ENCODE peak calls at places on chromosomes 12 and 14, in five cellular contexts. H is fibroblast of lung, I is NT2/D1, R is aorta, Y is K562. G is an unnamed sample.
A peak's percentile ranks its signal among the peaks of the same experiment; 100 is the strongest.

GRCh38 chr14:98173291-98173690 is 1098.7 kb downstream of the BCL11B start:
- DNase-seq in H (no peak), I (peak; percentile 0), R (no peak), Y (no peak), G (no peak)

GRCh38 chr12:28110329-28110728 is 79.9 kb upstream of the CCDC91 start:
- DNase-seq in H (no peak), I (no peak), R (no peak), Y (no peak), G (no peak)

GRCh38 chr12:63922446-63922845 is 77.9 kb downstream of the SRGAP1 start:
- DNase-seq in H (peak; percentile 64), I (no peak), R (no peak), Y (no peak), G (no peak)

GRCh38 chr12:105167346-105167745 is 59.8 kb downstream of the WASHC4 start:
- DNase-seq in H (no peak), I (no peak), R (no peak), Y (no peak), G (no peak)

GRCh38 chr12:20625531-20625930 is 69.6 kb upstream of the SLCO1C1 start:
- DNase-seq in H (no peak), I (no peak), R (no peak), Y (no peak), G (no peak)

GRCh38 chr12:55673638-55674037 is 34.1 kb downstream of the ITGA7 start:
- DNase-seq in H (no peak), I (no peak), R (no peak), Y (no peak), G (no peak)

GRCh38 chr12:47509398-47509851 is 196.4 kb downstream of the RPAP3 start:
- DNase-seq in H (peak; percentile 86), I (no peak), R (no peak), Y (no peak), G (no peak)

GRCh38 chr12:101653503-101653902 is 43.9 kb upstream of the CHPT1 start:
- DNase-seq in H (no peak), I (no peak), R (no peak), Y (no peak), G (peak; percentile 31)

GRCh38 chr14:96249016-96249415 is 7.0 kb upstream of the BDKRB1 start:
- DNase-seq in H (peak; percentile 80), I (no peak), R (no peak), Y (no peak), G (no peak)

GRCh38 chr12:122830517-122831214 is 4.6 kb upstream of the HIP1R start:
- DNase-seq in H (peak; percentile 81), I (no peak), R (no peak), Y (peak; percentile 63), G (no peak)

GRCh38 chr12:49200882-49201594 is 12.2 kb upstream of the TUBA1A start:
- DNase-seq in H (peak; percentile 88), I (no peak), R (no peak), Y (peak; percentile 63), G (peak; percentile 26)

GRCh38 chr14:39682563-39682962 is 250.3 kb upstream of the FBXO33 start:
- DNase-seq in H (no peak), I (no peak), R (no peak), Y (no peak), G (no peak)

GRCh38 chr12:80662586-80662985 is 44.8 kb upstream of the MYF6 start:
- DNase-seq in H (no peak), I (no peak), R (no peak), Y (no peak), G (no peak)

GRCh38 chr14:105903971-105904370 is 377.6 kb downstream of the TMEM121 start:
- DNase-seq in H (no peak), I (no peak), R (no peak), Y (no peak), G (no peak)

GRCh38 chr14:105904379-105904778 is 378.0 kb downstream of the TMEM121 start:
- DNase-seq in H (no peak), I (no peak), R (no peak), Y (peak; percentile 1), G (no peak)

GRCh38 chr14:105901226-105901625 is 374.8 kb downstream of the TMEM121 start:
- DNase-seq in H (no peak), I (no peak), R (no peak), Y (peak; percentile 1), G (no peak)

GRCh38 chr14:105900398-105901160 is 374.2 kb downstream of the TMEM121 start:
- DNase-seq in H (no peak), I (no peak), R (no peak), Y (peak; percentile 2), G (no peak)

GRCh38 chr14:105902131-105902898 is 375.9 kb downstream of the TMEM121 start:
- DNase-seq in H (no peak), I (no peak), R (no peak), Y (no peak), G (no peak)
- H3K9me3 ChIP-seq in H (no peaks in the 10 kb centered on the region), I (no peaks in the 10 kb centered on the region), R (no peaks in the 10 kb centered on the region), Y (no peaks in the 10 kb centered on the region), G (no peaks in the 10 kb centered on the region)

DNA sequence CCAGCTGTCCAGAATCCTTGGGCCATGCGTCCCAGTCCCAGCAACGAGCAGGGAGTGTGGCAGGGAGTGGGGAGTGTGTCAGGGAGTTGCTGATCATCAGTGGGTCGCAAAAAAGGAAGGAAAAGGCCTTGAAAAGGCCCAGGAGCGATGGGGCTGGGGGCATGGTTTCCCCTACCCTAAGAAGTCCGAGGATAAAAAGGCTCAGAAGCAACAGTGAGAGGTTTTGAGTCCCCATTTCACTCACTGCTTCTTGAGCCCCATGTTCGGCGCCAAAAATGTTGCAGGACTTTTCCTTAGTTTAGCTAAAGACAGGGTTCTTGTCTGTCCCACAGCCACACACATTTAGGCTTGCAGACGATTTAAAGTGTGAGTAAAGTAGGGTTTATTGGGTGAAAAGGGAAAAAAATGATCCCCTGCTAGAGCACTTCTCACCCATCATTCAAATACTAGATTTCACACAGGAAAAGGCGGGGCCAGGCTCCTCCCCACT is 189.5 kb downstream of the KCNC2 start:
- DNase-seq in H (peak; percentile 1), I (no peak), R (no peak), Y (no peak), G (no peak)
- H3K9me3 ChIP-seq in H (no peaks in the 10 kb centered on the region), I (peaks cover 40% of the 10 kb centered on the region), R (peaks cover 9% of the 10 kb centered on the region), Y (no peaks in the 10 kb centered on the region), G (peaks cover 2% of the 10 kb centered on the region)

GRCh38 chr12:51891843-51892242 is 3.9 kb downstream of the ANKRD33 start:
- DNase-seq in H (no peak), I (no peak), R (no peak), Y (peak; percentile 63), G (no peak)
- H3K9me3 ChIP-seq in H (no peaks in the 10 kb centered on the region), I (no peaks in the 10 kb centered on the region), R (no peaks in the 10 kb centered on the region), Y (no peaks in the 10 kb centered on the region), G (no peaks in the 10 kb centered on the region)

DNA sequence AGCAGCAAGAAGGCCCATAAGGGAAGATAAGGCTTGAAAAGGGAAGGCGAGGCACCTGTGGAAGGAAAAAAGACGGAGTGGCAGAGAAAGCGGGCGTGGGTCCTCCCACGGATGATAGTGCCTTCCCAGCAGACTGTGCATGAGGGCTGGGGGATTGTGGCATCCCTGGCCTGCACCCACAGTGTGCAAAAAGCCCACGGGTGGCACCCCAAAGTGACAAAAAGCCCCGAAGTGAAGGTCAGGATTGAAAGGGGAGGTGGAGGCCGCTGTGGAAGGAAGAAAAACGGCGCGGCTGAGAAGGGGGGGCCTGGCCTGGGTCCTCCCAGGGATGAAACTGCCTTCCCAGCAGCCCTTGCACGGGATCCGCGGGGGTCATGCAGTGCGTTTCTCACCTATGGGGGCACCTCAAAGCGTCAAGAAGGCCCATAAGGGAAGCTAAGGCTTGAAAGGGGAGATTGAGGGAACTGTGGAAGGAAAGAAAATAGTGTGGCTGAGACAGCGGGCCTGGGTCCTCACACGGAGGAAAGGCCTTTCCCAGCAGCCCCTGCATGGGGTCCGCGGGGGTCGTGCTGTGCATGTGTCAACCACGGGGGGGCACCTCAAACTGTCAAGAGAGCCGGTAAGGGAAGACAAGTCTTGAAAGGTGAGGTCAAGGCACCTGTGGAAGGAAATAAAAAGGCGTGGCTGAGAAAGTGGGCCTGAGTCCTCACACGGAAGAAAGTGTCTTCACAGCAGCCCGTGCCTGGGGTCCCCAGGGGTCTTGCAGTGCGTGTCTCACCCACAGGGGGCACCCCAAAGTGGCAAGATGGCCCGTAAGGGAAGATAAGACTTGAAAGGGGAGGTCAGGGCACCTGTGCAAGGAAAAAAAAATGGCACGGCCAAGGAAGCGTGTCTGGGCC is 274.1 kb downstream of the ALG10 start:
- DNase-seq in H (no peak), I (no peak), R (peak; percentile 55), Y (no peak), G (no peak)
- H3K9me3 ChIP-seq in H (no peaks in the 10 kb centered on the region), I (no peaks in the 10 kb centered on the region), R (no peaks in the 10 kb centered on the region), Y (no peaks in the 10 kb centered on the region), G (no peaks in the 10 kb centered on the region)

GRCh38 chr12:126734738-126735137 is 1532.2 kb upstream of the TMEM132C start:
- DNase-seq in H (no peak), I (no peak), R (no peak), Y (no peak), G (no peak)
- H3K9me3 ChIP-seq in H (no peaks in the 10 kb centered on the region), I (no peaks in the 10 kb centered on the region), R (no peaks in the 10 kb centered on the region), Y (no peaks in the 10 kb centered on the region), G (no peaks in the 10 kb centered on the region)

GRCh38 chr14:66939409-66939808 is 249.8 kb upstream of the GARIN2 start:
- DNase-seq in H (no peak), I (no peak), R (no peak), Y (no peak), G (no peak)

GRCh38 chr14:66944872-66945271 is 244.4 kb upstream of the GARIN2 start:
- DNase-seq in H (peak; percentile 55), I (no peak), R (no peak), Y (no peak), G (no peak)
- H3K9me3 ChIP-seq in H (peaks cover 1% of the 10 kb centered on the region), I (peaks cover 42% of the 10 kb centered on the region), R (peaks cover 12% of the 10 kb centered on the region), Y (peaks cover 4% of the 10 kb centered on the region), G (peaks cover 15% of the 10 kb centered on the region)

GRCh38 chr12:126087692-126088091 is 1022.5 kb downstream of the AACS start:
- DNase-seq in H (no peak), I (no peak), R (no peak), Y (no peak), G (no peak)
- H3K9me3 ChIP-seq in H (no peaks in the 10 kb centered on the region), I (no peaks in the 10 kb centered on the region), R (peaks cover 4% of the 10 kb centered on the region), Y (no peaks in the 10 kb centered on the region), G (no peaks in the 10 kb centered on the region)

GRCh38 chr14:105861985-105862465 is 335.6 kb downstream of the TMEM121 start:
- DNase-seq in H (no peak), I (no peak), R (no peak), Y (no peak), G (no peak)
- H3K9me3 ChIP-seq in H (no peaks in the 10 kb centered on the region), I (peaks cover 4% of the 10 kb centered on the region), R (no peaks in the 10 kb centered on the region), Y (no peaks in the 10 kb centered on the region), G (no peaks in the 10 kb centered on the region)

DNA sequence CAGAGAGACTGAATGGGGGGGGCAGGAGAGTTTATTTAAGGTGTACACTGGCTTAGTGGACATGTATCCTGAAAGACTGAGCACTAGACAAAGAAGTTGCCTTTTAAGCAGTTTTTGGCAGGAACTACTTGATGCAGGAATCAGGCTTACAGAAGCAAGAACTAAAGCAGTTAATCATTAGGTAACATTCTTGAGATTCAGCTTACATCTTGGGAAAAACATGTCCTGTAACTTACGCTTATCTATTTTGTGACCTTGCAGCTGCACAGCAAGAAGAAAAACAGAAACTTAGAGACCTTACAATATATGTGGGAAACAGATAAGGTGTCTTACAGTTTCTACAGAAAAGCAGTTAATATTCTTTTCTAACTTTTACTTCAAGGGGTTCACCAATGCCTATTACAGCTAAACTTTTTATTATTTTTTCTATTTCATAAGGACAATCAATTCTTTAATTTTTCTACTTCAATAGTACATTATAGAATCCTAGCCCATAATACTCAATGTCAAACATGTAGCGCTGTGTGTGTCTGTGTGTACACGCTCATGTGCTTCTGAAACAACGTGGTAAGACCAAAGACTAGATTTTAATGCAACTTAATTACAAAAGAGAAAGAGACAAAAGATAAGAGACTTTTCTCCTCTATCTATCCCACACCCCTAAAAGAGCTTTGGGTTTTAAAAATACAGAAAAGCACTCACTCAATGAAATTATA is 276.9 kb downstream of the PRKD1 start:
- DNase-seq in H (peak; percentile 69), I (no peak), R (no peak), Y (no peak), G (no peak)
- H3K9me3 ChIP-seq in H (no peaks in the 10 kb centered on the region), I (peaks cover 20% of the 10 kb centered on the region), R (no peaks in the 10 kb centered on the region), Y (peaks cover 17% of the 10 kb centered on the region), G (no peaks in the 10 kb centered on the region)

G was measured in HAP-1.